ENCODE peak calls at places on chromosomes 1 and 21, in four cellular contexts. One of them, this sample, is unnamed.

GRCh38 chr1:220905650-220906560 is 26.7 kb downstream of the HLX start:
- DNase-seq in AG04450: no peak
- DNase-seq in tibial artery: no peak
- DNase-seq in CD8-positive, alpha-beta T cell: no peak
- DNase-seq in this sample: no peak

GRCh38 chr1:51520700-51521248 is 1.7 kb upstream of the EPS15 start:
- DNase-seq in CD8-positive, alpha-beta T cell: no peak
- DNase-seq in tibial artery: no peak
- DNase-seq in AG04450: no peak
- DNase-seq in this sample: no peak

GRCh38 chr1:183942933-183943693 is 94.4 kb downstream of the COLGALT2 start:
- DNase-seq in AG04450: peak; percentile 81
- DNase-seq in CD8-positive, alpha-beta T cell: no peak
- DNase-seq in tibial artery: no peak
- DNase-seq in this sample: no peak

GRCh38 chr1:206002160-206002559 is 1.0 kb downstream of the RAB7B start:
- DNase-seq in AG04450: no peak
- DNase-seq in tibial artery: no peak
- DNase-seq in CD8-positive, alpha-beta T cell: no peak
- DNase-seq in this sample: no peak

GRCh38 chr1:233294991-233295774 is at the start of gene PCNX2:
- DNase-seq in CD8-positive, alpha-beta T cell: peak; percentile 69
- DNase-seq in tibial artery: peak; percentile 33
- DNase-seq in AG04450: no peak
- DNase-seq in this sample: no peak

GRCh38 chr1:7491089-7491817 is 279.8 kb upstream of the VAMP3 start:
- DNase-seq in CD8-positive, alpha-beta T cell: no peak
- DNase-seq in tibial artery: no peak
- DNase-seq in AG04450: no peak
- DNase-seq in this sample: no peak

GRCh38 chr1:55448261-55448660 is 233.1 kb upstream of the USP24 start:
- DNase-seq in AG04450: no peak
- DNase-seq in CD8-positive, alpha-beta T cell: no peak
- DNase-seq in tibial artery: no peak
- DNase-seq in this sample: no peak

GRCh38 chr21:17089121-17089520 is 423.7 kb upstream of the CXADR start:
- DNase-seq in CD8-positive, alpha-beta T cell: no peak
- DNase-seq in tibial artery: no peak
- DNase-seq in AG04450: no peak
- DNase-seq in this sample: no peak

GRCh38 chr1:85818371-85818770 is 110.1 kb upstream of the ZNHIT6 start:
- DNase-seq in tibial artery: no peak
- DNase-seq in CD8-positive, alpha-beta T cell: no peak
- DNase-seq in AG04450: peak; percentile 36
- DNase-seq in this sample: no peak

GRCh38 chr1:158177705-158178450 is 2.8 kb upstream of the CD1D start:
- DNase-seq in AG04450: no peak
- DNase-seq in tibial artery: peak; percentile 89
- DNase-seq in CD8-positive, alpha-beta T cell: no peak
- DNase-seq in this sample: no peak

GRCh38 chr1:170354216-170354615 is 177.8 kb upstream of the GORAB start:
- DNase-seq in AG04450: no peak
- DNase-seq in CD8-positive, alpha-beta T cell: no peak
- DNase-seq in tibial artery: no peak
- DNase-seq in this sample: no peak

GRCh38 chr21:43597052-43597451 is 62.2 kb downstream of the HSF2BP start:
- DNase-seq in tibial artery: no peak
- DNase-seq in AG04450: no peak
- DNase-seq in CD8-positive, alpha-beta T cell: no peak
- DNase-seq in this sample: no peak

GRCh38 chr1:209130886-209131285 is 452.6 kb upstream of the CAMK1G start:
- DNase-seq in tibial artery: no peak
- DNase-seq in CD8-positive, alpha-beta T cell: no peak
- DNase-seq in AG04450: no peak
- DNase-seq in this sample: no peak

GRCh38 chr1:147890177-147890790 is 12.3 kb upstream of the GJA8 start:
- DNase-seq in CD8-positive, alpha-beta T cell: peak; percentile 61
- DNase-seq in AG04450: no peak
- DNase-seq in tibial artery: peak; percentile 41
- DNase-seq in this sample: no peak

GRCh38 chr21:36909901-36910561 is 56.4 kb downstream of the HLCS start:
- DNase-seq in tibial artery: no peak
- DNase-seq in AG04450: peak; percentile 93
- DNase-seq in CD8-positive, alpha-beta T cell: no peak
- DNase-seq in this sample: no peak

GRCh38 chr1:41524676-41525675 is 40.5 kb upstream of the EDN2 start:
- DNase-seq in CD8-positive, alpha-beta T cell: no peak
- DNase-seq in AG04450: no peak
- DNase-seq in tibial artery: no peak
- DNase-seq in this sample: no peak

GRCh38 chr1:156652992-156653355 is 11.1 kb downstream of the BCAN start:
- DNase-seq in AG04450: no peak
- DNase-seq in tibial artery: no peak
- DNase-seq in CD8-positive, alpha-beta T cell: no peak
- DNase-seq in this sample: no peak

GRCh38 chr1:215417122-215417521 is 150.0 kb upstream of the KCTD3 start:
- DNase-seq in tibial artery: no peak
- DNase-seq in CD8-positive, alpha-beta T cell: no peak
- DNase-seq in AG04450: no peak
- DNase-seq in this sample: no peak

GRCh38 chr1:18820791-18821641 is 38.4 kb downstream of the TAS1R2 start:
- DNase-seq in AG04450: peak; percentile 36
- DNase-seq in CD8-positive, alpha-beta T cell: peak; percentile 57
- DNase-seq in tibial artery: peak; percentile 58
- DNase-seq in this sample: no peak

GRCh38 chr1:225981714-225982113 is 17.4 kb downstream of the SDE2 start:
- DNase-seq in CD8-positive, alpha-beta T cell: no peak
- DNase-seq in tibial artery: no peak
- DNase-seq in AG04450: no peak
- DNase-seq in this sample: no peak

GRCh38 chr1:224736619-224737352 is 120.7 kb downstream of the CNIH3 start:
- DNase-seq in tibial artery: peak; percentile 43
- DNase-seq in CD8-positive, alpha-beta T cell: no peak
- DNase-seq in AG04450: no peak
- DNase-seq in this sample: peak; percentile 50

GRCh38 chr1:206635983-206636354 is 633 bp downstream of the DYRK3 start:
- DNase-seq in CD8-positive, alpha-beta T cell: no peak
- DNase-seq in tibial artery: no peak
- DNase-seq in AG04450: no peak
- DNase-seq in this sample: no peak

GRCh38 chr21:32604484-32604883 is 7.7 kb downstream of the CFAP298 start:
- DNase-seq in AG04450: no peak
- DNase-seq in CD8-positive, alpha-beta T cell: no peak
- DNase-seq in tibial artery: no peak
- DNase-seq in this sample: no peak

GRCh38 chr21:41812679-41813078 is 45.8 kb upstream of the RIPK4 start:
- DNase-seq in AG04450: no peak
- DNase-seq in CD8-positive, alpha-beta T cell: no peak
- DNase-seq in tibial artery: no peak
- DNase-seq in this sample: no peak

GRCh38 chr1:236035681-236036101 is 29.2 kb downstream of the NID1 start:
- DNase-seq in tibial artery: peak; percentile 76
- DNase-seq in CD8-positive, alpha-beta T cell: no peak
- DNase-seq in AG04450: no peak
- DNase-seq in this sample: no peak

GRCh38 chr1:32863516-32864245 is 7.0 kb downstream of the FNDC5 start:
- DNase-seq in tibial artery: no peak
- DNase-seq in AG04450: no peak
- DNase-seq in CD8-positive, alpha-beta T cell: no peak
- DNase-seq in this sample: no peak

GRCh38 chr1:103516693-103517092 is 8.8 kb upstream of the RNPC3 start:
- DNase-seq in tibial artery: no peak
- DNase-seq in CD8-positive, alpha-beta T cell: no peak
- DNase-seq in AG04450: no peak
- DNase-seq in this sample: no peak

GRCh38 chr1:78779831-78780230 is 130.2 kb downstream of the IFI44 start:
- DNase-seq in tibial artery: no peak
- DNase-seq in CD8-positive, alpha-beta T cell: no peak
- DNase-seq in AG04450: no peak
- DNase-seq in this sample: no peak

GRCh38 chr1:1246230-1246600 is 307 bp downstream of the C1QTNF12 start:
- DNase-seq in AG04450: no peak
- DNase-seq in CD8-positive, alpha-beta T cell: no peak
- DNase-seq in tibial artery: no peak
- DNase-seq in this sample: no peak

GRCh38 chr1:9606948-9607347 is 18.2 kb downstream of the TMEM201 start:
- DNase-seq in CD8-positive, alpha-beta T cell: no peak
- DNase-seq in tibial artery: no peak
- DNase-seq in AG04450: no peak
- DNase-seq in this sample: no peak

GRCh38 chr1:60809204-60809985 is 273.0 kb upstream of the NFIA start:
- DNase-seq in CD8-positive, alpha-beta T cell: no peak
- DNase-seq in tibial artery: no peak
- DNase-seq in AG04450: no peak
- DNase-seq in this sample: no peak

GRCh38 chr1:58779837-58780585 is 3.8 kb downstream of the JUN start:
- DNase-seq in CD8-positive, alpha-beta T cell: no peak
- DNase-seq in tibial artery: peak; percentile 33
- DNase-seq in AG04450: no peak
- DNase-seq in this sample: no peak

GRCh38 chr1:228325267-228325666 is 81.4 kb downstream of the TRIM11 start:
- DNase-seq in AG04450: no peak
- DNase-seq in CD8-positive, alpha-beta T cell: no peak
- DNase-seq in tibial artery: no peak
- DNase-seq in this sample: no peak

GRCh38 chr1:116380499-116381316 is 7.7 kb downstream of the ATP1A1 start:
- DNase-seq in CD8-positive, alpha-beta T cell: no peak
- DNase-seq in tibial artery: no peak
- DNase-seq in AG04450: no peak
- DNase-seq in this sample: no peak

GRCh38 chr21:31182231-31183129 is 144.2 kb upstream of the KRTAP19-8 start:
- DNase-seq in tibial artery: no peak
- DNase-seq in AG04450: no peak
- DNase-seq in CD8-positive, alpha-beta T cell: peak; percentile 67
- DNase-seq in this sample: no peak

GRCh38 chr1:26538480-26539412 is 9.2 kb downstream of the RPS6KA1 start:
- DNase-seq in AG04450: no peak
- DNase-seq in CD8-positive, alpha-beta T cell: peak; percentile 52
- DNase-seq in tibial artery: no peak
- DNase-seq in this sample: no peak

GRCh38 chr1:241408170-241408569 is 51.2 kb upstream of the RGS7 start:
- DNase-seq in tibial artery: no peak
- DNase-seq in CD8-positive, alpha-beta T cell: no peak
- DNase-seq in AG04450: no peak
- DNase-seq in this sample: no peak
- TF ChIP-seq CTCF in tibial artery: no peak
- TF ChIP-seq CTCF in CD8-positive, alpha-beta T cell: no peak
- TF ChIP-seq CTCF in AG04450: no peak
- TF ChIP-seq CTCF in this sample: no peak

GRCh38 chr1:154141240-154141639 is 13.6 kb downstream of the NUP210L start:
- DNase-seq in AG04450: no peak
- DNase-seq in tibial artery: no peak
- DNase-seq in CD8-positive, alpha-beta T cell: no peak
- DNase-seq in this sample: no peak

GRCh38 chr1:154148787-154149186 is 6.1 kb downstream of the NUP210L start:
- DNase-seq in AG04450: no peak
- DNase-seq in CD8-positive, alpha-beta T cell: no peak
- DNase-seq in tibial artery: no peak
- DNase-seq in this sample: peak; percentile 22

GRCh38 chr1:154142358-154142757 is 12.5 kb downstream of the NUP210L start:
- DNase-seq in AG04450: no peak
- DNase-seq in CD8-positive, alpha-beta T cell: no peak
- DNase-seq in tibial artery: no peak
- DNase-seq in this sample: no peak

GRCh38 chr1:154151311-154151710 is 3.6 kb downstream of the NUP210L start:
- DNase-seq in CD8-positive, alpha-beta T cell: no peak
- DNase-seq in tibial artery: no peak
- DNase-seq in AG04450: no peak
- DNase-seq in this sample: no peak

DNA sequence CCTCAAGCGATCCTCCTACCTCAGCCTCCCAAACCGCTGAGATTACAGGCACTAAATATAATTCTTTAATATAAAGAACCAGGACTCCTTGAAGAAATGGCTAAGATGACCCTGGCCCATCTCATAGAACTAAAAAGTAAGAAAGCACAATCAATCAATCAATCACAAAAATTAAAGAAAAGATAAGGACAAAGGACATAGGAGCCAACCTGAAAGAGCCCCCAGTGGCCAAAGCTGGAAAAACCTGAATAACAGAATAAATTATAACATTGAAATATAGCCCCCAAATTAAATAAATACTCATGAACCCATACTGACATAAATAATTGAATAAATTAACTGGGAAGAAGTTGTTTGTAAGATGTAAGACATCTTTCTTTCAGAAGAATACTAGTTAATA is 8.9 kb downstream of the NUP210L start:
- DNase-seq in CD8-positive, alpha-beta T cell: no peak
- DNase-seq in tibial artery: no peak
- DNase-seq in AG04450: no peak
- DNase-seq in this sample: no peak
- TF ChIP-seq CTCF in CD8-positive, alpha-beta T cell: peak; percentile 42
- TF ChIP-seq CTCF in tibial artery: no peak
- TF ChIP-seq CTCF in AG04450: peak; percentile 41
- TF ChIP-seq CTCF in this sample: peak; percentile 42

GRCh38 chr1:63466759-63467158 is 56.3 kb downstream of the ITGB3BP start:
- DNase-seq in CD8-positive, alpha-beta T cell: no peak
- DNase-seq in AG04450: no peak
- DNase-seq in tibial artery: no peak
- DNase-seq in this sample: no peak
- TF ChIP-seq CTCF in CD8-positive, alpha-beta T cell: no peak
- TF ChIP-seq CTCF in AG04450: peak; percentile 24
- TF ChIP-seq CTCF in tibial artery: no peak
- TF ChIP-seq CTCF in this sample: peak; percentile 2

DNA sequence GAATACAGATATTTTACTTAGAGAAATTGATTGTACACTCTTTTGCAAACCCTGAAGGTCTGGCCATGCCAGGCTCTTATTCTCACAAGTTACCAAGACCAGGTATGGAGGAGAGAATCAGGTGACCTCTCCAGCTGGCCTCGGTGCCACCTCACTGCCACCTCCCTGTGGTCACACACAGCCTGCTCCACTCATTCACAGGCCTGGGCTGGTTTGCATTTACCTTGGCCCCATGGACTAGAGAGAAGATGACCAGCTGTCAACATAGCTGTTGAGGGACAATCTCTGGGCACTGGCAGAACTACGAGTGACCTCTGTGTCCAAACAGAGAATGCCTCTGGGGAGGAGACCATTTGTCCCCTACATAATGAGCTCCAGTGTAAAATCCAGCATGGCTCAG is 291.2 kb upstream of the RUNX1 start:
- DNase-seq in tibial artery: no peak
- DNase-seq in AG04450: no peak
- DNase-seq in CD8-positive, alpha-beta T cell: peak; percentile 14
- DNase-seq in this sample: no peak
- TF ChIP-seq CTCF in tibial artery: no peak
- TF ChIP-seq CTCF in AG04450: no peak
- TF ChIP-seq CTCF in CD8-positive, alpha-beta T cell: no peak
- TF ChIP-seq CTCF in this sample: no peak